ENCODE peak calls at places on chromosomes 3 and 15, in nine cellular contexts. Z is fibroblast of mammary gland, A is Calu3, O is NCI-H1436, I is astrocyte of the spinal cord, B is NCI-H345, N is GM04504, F is hepatocyte, D is posterior vena cava. M is an unnamed sample.

GRCh38 chr15:50229336-50229735 is 36.2 kb downstream of the HDC start:
- DNase-seq in Z (peak), A (no peak), O (no peak), I (peak), B (no peak), N (no peak), F (no peak), D (no peak), M (no peak)

GRCh38 chr3:110932515-110933095 is 139.0 kb upstream of the NECTIN3 start:
- DNase-seq in Z (peak), A (no peak), O (no peak), I (peak), B (no peak), N (peak), F (no peak), D (no peak), M (no peak)

GRCh38 chr3:17583530-17583929 is 158.9 kb downstream of the TBC1D5 start:
- DNase-seq in Z (no peak), A (no peak), O (no peak), I (no peak), B (no peak), N (no peak), F (no peak), D (no peak), M (no peak)

GRCh38 chr3:36428444-36428843 is 48.1 kb downstream of the STAC start:
- DNase-seq in Z (no peak), A (no peak), O (no peak), I (no peak), B (no peak), N (no peak), F (no peak), D (no peak), M (no peak)

GRCh38 chr15:73394782-73395181 is 26.0 kb upstream of the HCN4 start:
- DNase-seq in Z (no peak), A (no peak), O (no peak), I (no peak), B (no peak), N (no peak), F (no peak), D (no peak), M (no peak)

GRCh38 chr15:50116477-50116876 is 2.6 kb downstream of the ATP8B4 start:
- DNase-seq in Z (peak), A (peak), O (no peak), I (peak), B (no peak), N (no peak), F (no peak), D (no peak), M (no peak)

GRCh38 chr3:42191443-42191747 is 74.6 kb downstream of the CCK start:
- DNase-seq in Z (no peak), A (no peak), O (no peak), I (no peak), B (no peak), N (no peak), F (no peak), D (no peak), M (no peak)

GRCh38 chr3:184727357-184728060 is 15.6 kb upstream of the MAGEF1 start:
- DNase-seq in Z (peak), A (peak), O (peak), I (peak), B (peak), N (no peak), F (peak), D (peak), M (no peak)

GRCh38 chr3:98890181-98890882 is 11.2 kb downstream of the DCBLD2 start:
- DNase-seq in Z (no peak), A (no peak), O (no peak), I (no peak), B (no peak), N (no peak), F (no peak), D (no peak), M (no peak)

GRCh38 chr3:99656606-99657005 is 18.2 kb downstream of the COL8A1 start:
- DNase-seq in Z (peak), A (no peak), O (no peak), I (peak), B (no peak), N (no peak), F (no peak), D (no peak), M (no peak)

GRCh38 chr3:177427540-177427939 is 230.3 kb upstream of the TBL1XR1 start:
- DNase-seq in Z (peak), A (no peak), O (no peak), I (peak), B (no peak), N (no peak), F (no peak), D (no peak), M (no peak)

GRCh38 chr3:38124324-38125122 is 12.4 kb downstream of the ACAA1 start:
- DNase-seq in Z (no peak), A (no peak), O (no peak), I (no peak), B (no peak), N (no peak), F (no peak), D (peak), M (no peak)

GRCh38 chr3:65713016-65713415 is 325.7 kb downstream of the MAGI1 start:
- DNase-seq in Z (peak), A (no peak), O (no peak), I (peak), B (no peak), N (peak), F (peak), D (no peak), M (no peak)

GRCh38 chr3:120094776-120095225 is 554 bp upstream of the GSK3B start:
- DNase-seq in Z (peak), A (peak), O (peak), I (peak), B (peak), N (peak), F (peak), D (peak), M (peak)

GRCh38 chr3:161230621-161231195 is 9.6 kb downstream of the NMD3 start:
- DNase-seq in Z (no peak), A (no peak), O (no peak), I (no peak), B (no peak), N (no peak), F (no peak), D (no peak), M (no peak)

GRCh38 chr3:142866841-142867631 is 21.8 kb downstream of the PCOLCE2 start:
- DNase-seq in Z (no peak), A (peak), O (peak), I (no peak), B (peak), N (no peak), F (peak), D (no peak), M (no peak)

GRCh38 chr15:65940618-65940909 is 71.3 kb downstream of the RAB11A start:
- DNase-seq in Z (peak), A (peak), O (no peak), I (no peak), B (no peak), N (no peak), F (no peak), D (no peak), M (no peak)

GRCh38 chr15:40112789-40113188 is 4.1 kb upstream of the BMF start:
- DNase-seq in Z (no peak), A (no peak), O (no peak), I (no peak), B (no peak), N (no peak), F (no peak), D (no peak), M (no peak)

GRCh38 chr3:179971280-179971679 is 65.5 kb downstream of the PEX5L start:
- DNase-seq in Z (peak), A (no peak), O (no peak), I (no peak), B (no peak), N (no peak), F (no peak), D (no peak), M (no peak)

GRCh38 chr15:19987389-19988048 is 554.1 kb downstream of the GOLGA6L6 start:
- DNase-seq in Z (no peak), A (no peak), O (no peak), I (no peak), B (no peak), N (no peak), F (no peak), D (no peak), M (no peak)

GRCh38 chr15:59247364-59247763 is 40.7 kb downstream of the LDHAL6B start:
- DNase-seq in Z (peak), A (peak), O (peak), I (peak), B (peak), N (peak), F (peak), D (no peak), M (no peak)

GRCh38 chr3:41164776-41165175 is 34.5 kb upstream of the CTNNB1 start:
- DNase-seq in Z (no peak), A (no peak), O (no peak), I (no peak), B (no peak), N (no peak), F (no peak), D (no peak), M (no peak)

GRCh38 chr3:13852638-13853009 is 27.2 kb downstream of the WNT7A start:
- DNase-seq in Z (no peak), A (peak), O (no peak), I (no peak), B (no peak), N (no peak), F (no peak), D (no peak), M (no peak)

GRCh38 chr15:74144153-74144775 is 13.9 kb downstream of the ISLR2 start:
- DNase-seq in Z (no peak), A (peak), O (peak), I (no peak), B (no peak), N (no peak), F (no peak), D (no peak), M (no peak)

GRCh38 chr15:77702211-77702957 is 69.7 kb upstream of the LINGO1 start:
- DNase-seq in Z (peak), A (peak), O (no peak), I (peak), B (no peak), N (no peak), F (peak), D (no peak), M (no peak)

GRCh38 chr3:192850501-192850981 is 67.1 kb downstream of the MB21D2 start:
- DNase-seq in Z (peak), A (peak), O (no peak), I (peak), B (no peak), N (no peak), F (peak), D (no peak), M (no peak)

GRCh38 chr3:11719406-11720219 is 75.9 kb upstream of the VGLL4 start:
- DNase-seq in Z (no peak), A (peak), O (peak), I (peak), B (peak), N (peak), F (peak), D (peak), M (peak)

GRCh38 chr3:33044676-33045075 is 52.3 kb downstream of the GLB1 start:
- DNase-seq in Z (no peak), A (no peak), O (no peak), I (no peak), B (no peak), N (no peak), F (no peak), D (no peak), M (no peak)

GRCh38 chr3:65924762-65925161 is 114.0 kb downstream of the MAGI1 start:
- DNase-seq in Z (no peak), A (no peak), O (no peak), I (peak), B (no peak), N (no peak), F (no peak), D (no peak), M (no peak)

GRCh38 chr3:42501681-42502428 is 588 bp upstream of the VIPR1 start:
- DNase-seq in Z (peak), A (peak), O (no peak), I (peak), B (peak), N (no peak), F (peak), D (peak), M (peak)

GRCh38 chr3:155981669-155982068 is 111.2 kb downstream of the GMPS start:
- DNase-seq in Z (no peak), A (no peak), O (no peak), I (no peak), B (no peak), N (no peak), F (no peak), D (no peak), M (no peak)

GRCh38 chr3:188554404-188554803 is 400.4 kb downstream of the LPP start:
- DNase-seq in Z (peak), A (no peak), O (no peak), I (peak), B (no peak), N (no peak), F (no peak), D (no peak), M (no peak)

GRCh38 chr3:54870423-54870822 is 57.4 kb downstream of the LRTM1 start:
- DNase-seq in Z (peak), A (peak), O (no peak), I (peak), B (no peak), N (peak), F (peak), D (no peak), M (no peak)

GRCh38 chr3:56987238-56987932 is 73.1 kb upstream of the SPATA12 start:
- DNase-seq in Z (peak), A (no peak), O (no peak), I (no peak), B (no peak), N (no peak), F (peak), D (no peak), M (no peak)

GRCh38 chr15:96585634-96586386 is 255.3 kb downstream of the NR2F2 start:
- DNase-seq in Z (peak), A (no peak), O (peak), I (peak), B (no peak), N (no peak), F (no peak), D (no peak), M (no peak)

GRCh38 chr3:38168988-38169363 is 3.6 kb downstream of the OXSR1 start:
- DNase-seq in Z (peak), A (no peak), O (no peak), I (no peak), B (no peak), N (no peak), F (no peak), D (no peak), M (no peak)

GRCh38 chr15:92429378-92430066 is 35.8 kb downstream of the ST8SIA2 start:
- DNase-seq in Z (peak), A (no peak), O (no peak), I (peak), B (peak), N (peak), F (peak), D (no peak), M (no peak)

GRCh38 chr3:76615739-76616138 is 424.2 kb upstream of the ROBO2 start:
- DNase-seq in Z (no peak), A (no peak), O (no peak), I (no peak), B (no peak), N (no peak), F (no peak), D (no peak), M (no peak)

GRCh38 chr3:51686512-51687215 is 15.6 kb downstream of the TEX264 start:
- DNase-seq in Z (peak), A (no peak), O (no peak), I (no peak), B (no peak), N (no peak), F (no peak), D (no peak), M (peak)

GRCh38 chr15:70466305-70466704 is 297.1 kb downstream of the UACA start:
- DNase-seq in Z (no peak), A (no peak), O (no peak), I (no peak), B (no peak), N (no peak), F (no peak), D (peak), M (no peak)